ENCODE peak calls at places on chromosome 14, in seven cellular contexts. W, T, K, Z, L, V and D are unnamed samples.
A peak's percentile ranks its signal among the peaks of the same experiment; 100 is the strongest.

GRCh38 chr14:74478996-74479635 is 14.0 kb downstream of the NPC2 start:
- DNase-seq in W (no peak), T (peak; percentile 20), K (no peak), Z (no peak), L (no peak), V (no peak), D (no peak)

GRCh38 chr14:56153271-56153670 is 35.1 kb downstream of the PELI2 start:
- DNase-seq in W (no peak), T (no peak), K (no peak), Z (no peak), L (no peak), V (no peak), D (no peak)

GRCh38 chr14:25110101-25110500 is 60.2 kb upstream of the STXBP6 start:
- DNase-seq in W (no peak), T (no peak), K (no peak), Z (no peak), L (peak; percentile 30), V (no peak), D (no peak)

GRCh38 chr14:21093769-21094681 is 4.4 kb downstream of the ZNF219 start:
- DNase-seq in W (no peak), T (no peak), K (no peak), Z (no peak), L (peak; percentile 22), V (no peak), D (no peak)

GRCh38 chr14:58138719-58139482 is 13.1 kb downstream of the ARMH4 start:
- DNase-seq in W (no peak), T (no peak), K (no peak), Z (no peak), L (no peak), V (no peak), D (no peak)

GRCh38 chr14:73751157-73751691 is 37.0 kb upstream of the PNMA1 start:
- DNase-seq in W (no peak), T (no peak), K (no peak), Z (no peak), L (no peak), V (no peak), D (no peak)

GRCh38 chr14:102323102-102323501 is 3.6 kb downstream of the ZNF839 start:
- DNase-seq in W (peak; percentile 66), T (peak; percentile 53), K (peak; percentile 39), Z (peak; percentile 85), L (peak; percentile 60), V (peak; percentile 88), D (no peak)

GRCh38 chr14:64572721-64573508 is 23.2 kb downstream of the PPP1R36 start:
- DNase-seq in W (no peak), T (no peak), K (no peak), Z (no peak), L (peak; percentile 50), V (no peak), D (no peak)

GRCh38 chr14:101705733-101706508 is 55.6 kb upstream of the PPP2R5C start:
- DNase-seq in W (peak; percentile 58), T (peak; percentile 62), K (peak; percentile 73), Z (peak; percentile 28), L (peak; percentile 23), V (peak; percentile 76), D (peak; percentile 75)

GRCh38 chr14:99574099-99574880 is 29.7 kb downstream of the CCDC85C start:
- DNase-seq in W (peak; percentile 87), T (peak; percentile 93), K (peak; percentile 37), Z (no peak), L (peak; percentile 92), V (no peak), D (no peak)

GRCh38 chr14:73461478-73462077 is 3.2 kb upstream of the NUMB start:
- DNase-seq in W (no peak), T (no peak), K (no peak), Z (no peak), L (no peak), V (no peak), D (no peak)

GRCh38 chr14:73774244-73774575 is 60.0 kb upstream of the PNMA1 start:
- DNase-seq in W (peak; percentile 19), T (no peak), K (no peak), Z (no peak), L (no peak), V (no peak), D (no peak)

GRCh38 chr14:100304825-100305445 is 1.3 kb downstream of the SLC25A29 start:
- DNase-seq in W (peak; percentile 83), T (peak; percentile 65), K (peak; percentile 52), Z (peak; percentile 25), L (peak; percentile 49), V (no peak), D (peak; percentile 25)

GRCh38 chr14:102275866-102276265 is 29.1 kb downstream of the MOK start:
- DNase-seq in W (no peak), T (no peak), K (no peak), Z (no peak), L (peak; percentile 22), V (no peak), D (no peak)

GRCh38 chr14:61399365-61399764 is 78.0 kb downstream of the PRKCH start:
- DNase-seq in W (no peak), T (no peak), K (no peak), Z (no peak), L (no peak), V (no peak), D (no peak)

GRCh38 chr14:76920572-76921175 is 94.5 kb downstream of the LRRC74A start:
- DNase-seq in W (no peak), T (no peak), K (no peak), Z (no peak), L (peak; percentile 24), V (no peak), D (no peak)

GRCh38 chr14:26917086-26917485 is 319.3 kb upstream of the NOVA1 start:
- DNase-seq in W (no peak), T (no peak), K (no peak), Z (peak; percentile 53), L (peak; percentile 28), V (no peak), D (no peak)

GRCh38 chr14:105364100-105364708 is 34.1 kb upstream of the TEX22 start:
- DNase-seq in W (no peak), T (no peak), K (peak; percentile 38), Z (no peak), L (peak; percentile 73), V (no peak), D (peak; percentile 45)

GRCh38 chr14:106605548-106606448 is 1079.4 kb downstream of the TMEM121 start:
- DNase-seq in W (no peak), T (peak; percentile 43), K (peak; percentile 18), Z (no peak), L (no peak), V (no peak), D (peak; percentile 64)

GRCh38 chr14:22131749-22132476 is 457.1 kb downstream of the DAD1 start:
- DNase-seq in W (no peak), T (peak; percentile 29), K (no peak), Z (no peak), L (no peak), V (no peak), D (no peak)

GRCh38 chr14:105902131-105902898 is 375.9 kb downstream of the TMEM121 start:
- DNase-seq in W (no peak), T (no peak), K (no peak), Z (no peak), L (no peak), V (no peak), D (no peak)

GRCh38 chr14:20905661-20906060 is 14.5 kb downstream of the RNASE3 start:
- DNase-seq in W (no peak), T (no peak), K (no peak), Z (no peak), L (no peak), V (no peak), D (no peak)

GRCh38 chr14:24710403-24711063 is 76.5 kb upstream of the GZMB start:
- DNase-seq in W (peak; percentile 46), T (peak; percentile 64), K (peak; percentile 24), Z (peak; percentile 66), L (peak; percentile 40), V (no peak), D (peak; percentile 16)

GRCh38 chr14:68098834-68099233 is 279.3 kb downstream of the RAD51B start:
- DNase-seq in W (no peak), T (no peak), K (no peak), Z (no peak), L (no peak), V (no peak), D (no peak)

GRCh38 chr14:86799244-86799647 is 1193.7 kb downstream of the GALC start:
- DNase-seq in W (no peak), T (no peak), K (no peak), Z (peak; percentile 63), L (peak; percentile 98), V (no peak), D (no peak)

GRCh38 chr14:93977171-93977570 is 801 bp upstream of the ASB2 start:
- DNase-seq in W (no peak), T (no peak), K (no peak), Z (no peak), L (no peak), V (no peak), D (no peak)

GRCh38 chr14:72904218-72904617 is 10.3 kb upstream of the DPF3 start:
- DNase-seq in W (no peak), T (no peak), K (no peak), Z (no peak), L (no peak), V (no peak), D (no peak)

GRCh38 chr14:69487226-69487625 is 2.7 kb downstream of the PLEKHD1 start:
- DNase-seq in W (no peak), T (no peak), K (no peak), Z (no peak), L (no peak), V (no peak), D (no peak)
- H3K27me3 ChIP-seq in W (no peaks in the 10 kb centered on the region), T (peaks cover 16% of the 10 kb centered on the region), K (peaks cover 53% of the 10 kb centered on the region), Z (peaks cover 55% of the 10 kb centered on the region), L (peaks cover 61% of the 10 kb centered on the region), V (no peaks in the 10 kb centered on the region), D (no peaks in the 10 kb centered on the region)

GRCh38 chr14:91406451-91406850 is 11.2 kb downstream of the CCDC88C start:
- DNase-seq in W (no peak), T (no peak), K (no peak), Z (no peak), L (no peak), V (no peak), D (no peak)
- H3K4me1 ChIP-seq in W (peaks cover 4% of the 10 kb centered on the region), T (peaks cover 4% of the 10 kb centered on the region), K (peaks cover 23% of the 10 kb centered on the region), Z (peaks cover 4% of the 10 kb centered on the region), L (no peaks in the 10 kb centered on the region), V (no peaks in the 10 kb centered on the region), D (peaks cover 97% of the 10 kb centered on the region)

GRCh38 chr14:75832621-75833297 is 149.0 kb downstream of the TGFB3 start:
- DNase-seq in W (no peak), T (peak; percentile 48), K (no peak), Z (no peak), L (peak; percentile 91), V (no peak), D (no peak)
- H3K27ac ChIP-seq in W (peak overlapping the region; percentile 8), T (peak overlapping the region; percentile 71), K (peak overlapping the region; percentile 30), Z (no peak overlapping the region), L (peak overlapping the region; percentile 45), V (no peak overlapping the region), D (no peak overlapping the region)

DNA sequence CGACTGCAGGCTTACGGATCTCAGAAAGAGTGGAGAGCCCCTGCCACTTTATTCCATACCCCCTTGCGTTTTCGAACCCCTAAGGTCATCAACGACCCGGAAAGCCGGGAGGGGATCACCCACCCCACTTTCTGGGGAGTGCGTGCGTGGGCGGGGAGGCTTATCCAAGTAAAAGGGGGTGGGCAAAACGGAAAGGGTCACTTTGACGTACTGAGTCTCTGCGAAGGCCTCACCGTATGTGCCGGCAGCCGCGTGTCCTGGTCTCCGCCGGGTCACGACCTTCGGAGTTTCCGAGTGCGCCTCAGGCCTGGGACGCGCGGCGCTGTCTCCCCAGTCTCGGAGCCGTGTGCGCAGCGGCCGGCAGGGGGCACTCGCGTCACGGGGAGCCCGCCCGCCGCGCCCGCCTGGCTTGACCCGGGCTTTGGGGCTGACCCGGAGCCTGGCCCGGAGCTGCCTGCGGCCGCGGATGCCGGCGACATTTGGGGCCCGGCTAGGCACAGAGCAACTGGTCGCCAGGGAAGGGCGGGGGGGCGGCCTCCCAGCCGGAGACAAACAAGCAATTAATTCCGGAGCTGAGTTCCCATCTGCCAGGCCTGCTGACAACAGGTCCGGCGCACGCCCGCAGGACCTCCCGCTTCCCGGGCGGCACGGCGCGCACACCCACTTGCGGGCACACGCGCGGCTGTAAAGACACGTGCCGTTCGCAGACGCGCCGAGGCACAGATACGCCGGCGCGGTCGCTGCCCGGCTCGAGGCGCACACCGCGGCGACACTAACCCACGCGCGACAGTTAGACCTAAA is 890 bp upstream of the KIF26A start:
- DNase-seq in W (peak; percentile 80), T (peak; percentile 40), K (peak; percentile 68), Z (peak; percentile 28), L (peak; percentile 6), V (peak; percentile 67), D (peak; percentile 21)
- H3K27me3 ChIP-seq in W (no peaks in the 10 kb centered on the region), T (peaks cover 30% of the 10 kb centered on the region), K (peaks cover 71% of the 10 kb centered on the region), Z (peaks cover 67% of the 10 kb centered on the region), L (peaks cover 15% of the 10 kb centered on the region), V (no peaks in the 10 kb centered on the region), D (no peaks in the 10 kb centered on the region)